ENCODE peak calls at places on chromosomes 3 and 15, in eight cellular contexts. K, Q, B, J, R, G, W and Z are unnamed samples.

GRCh38 chr3:37255990-37256308 is 81.6 kb upstream of the LRRFIP2 start:
- DNase-seq in G (peak), R (peak), Q (no peak), W (no peak), B (no peak), J (no peak), K (no peak), Z (no peak)

GRCh38 chr3:72401005-72401404 is 447.2 kb downstream of the SHQ1 start:
- DNase-seq in K (no peak), B (no peak), Q (no peak), J (no peak), W (no peak), R (peak), G (no peak), Z (no peak)

GRCh38 chr3:170496868-170497140 is 78.1 kb downstream of the CLDN11 start:
- DNase-seq in R (no peak), G (no peak), Q (no peak), K (no peak), W (no peak), J (no peak), B (no peak), Z (no peak)

GRCh38 chr3:72907851-72908620 is 20.2 kb downstream of the GXYLT2 start:
- DNase-seq in W (no peak), Q (peak), K (no peak), J (no peak), B (no peak), R (peak), G (no peak), Z (peak)

GRCh38 chr3:16311960-16312451 is 47.0 kb downstream of the OXNAD1 start:
- DNase-seq in B (no peak), G (no peak), J (no peak), Q (no peak), W (no peak), K (no peak), R (peak), Z (no peak)

GRCh38 chr15:90287096-90287495 is 21.6 kb downstream of the NGRN start:
- DNase-seq in Q (no peak), J (no peak), G (no peak), K (no peak), B (no peak), W (no peak), R (no peak), Z (no peak)

GRCh38 chr3:105944281-105944680 is 75.5 kb upstream of the CBLB start:
- DNase-seq in J (no peak), K (no peak), Q (no peak), R (peak), B (no peak), W (no peak), G (no peak), Z (no peak)

GRCh38 chr3:186254676-186255665 is 107.1 kb downstream of the DGKG start:
- DNase-seq in W (no peak), R (no peak), Q (no peak), K (no peak), G (no peak), J (no peak), B (no peak), Z (no peak)

GRCh38 chr3:193822492-193823220 is 229.6 kb downstream of the OPA1 start:
- DNase-seq in W (no peak), B (no peak), R (peak), K (no peak), J (no peak), Q (no peak), G (no peak), Z (no peak)

GRCh38 chr15:90845201-90845949 is 23.0 kb upstream of the FURIN start:
- DNase-seq in J (no peak), K (no peak), R (peak), Q (peak), G (peak), W (peak), B (no peak), Z (peak)

GRCh38 chr15:40807888-40808194 is 568 bp upstream of the DNAJC17 start:
- DNase-seq in G (no peak), W (no peak), B (no peak), K (no peak), Q (no peak), J (no peak), R (no peak), Z (no peak)

GRCh38 chr15:40803688-40804087 is 3.2 kb upstream of the ZFYVE19 start:
- DNase-seq in W (no peak), G (no peak), J (no peak), Q (no peak), B (no peak), K (no peak), R (no peak), Z (no peak)

GRCh38 chr15:40806672-40807027 is 239 bp upstream of the ZFYVE19 start:
- DNase-seq in J (no peak), G (no peak), Q (no peak), B (no peak), R (no peak), K (no peak), W (no peak), Z (no peak)

GRCh38 chr15:40809051-40809450 is 1.8 kb upstream of the DNAJC17 start:
- DNase-seq in W (no peak), Q (no peak), J (no peak), B (no peak), G (no peak), K (no peak), R (no peak), Z (no peak)

GRCh38 chr15:40807028-40807887 is at the start of the genes DNAJC17 and ZFYVE19:
- DNase-seq in Q (peak), B (peak), J (peak), R (peak), W (peak), K (peak), G (peak), Z (peak)
- TF ChIP-seq CTCF in Q (no peak), B (no peak), J (no peak), R (no peak), W (no peak), K (peak), G (no peak), Z (peak)

GRCh38 chr15:57761562-57761961 is 55.0 kb downstream of the POLR2M start:
- DNase-seq in J (no peak), R (no peak), K (no peak), G (no peak), W (no peak), Q (no peak), B (no peak), Z (no peak)

GRCh38 chr15:57767526-57767925 is 61.0 kb downstream of the POLR2M start:
- DNase-seq in Q (no peak), G (no peak), K (no peak), R (no peak), J (no peak), B (no peak), W (no peak), Z (no peak)

GRCh38 chr15:57758556-57758955 is 52.0 kb downstream of the POLR2M start:
- DNase-seq in W (no peak), K (no peak), G (no peak), R (no peak), B (no peak), Q (no peak), J (no peak), Z (peak)

GRCh38 chr15:57762302-57762701 is 55.8 kb downstream of the POLR2M start:
- DNase-seq in J (no peak), R (no peak), G (no peak), B (no peak), Q (no peak), K (no peak), W (no peak), Z (no peak)
- TF ChIP-seq CTCF in J (peak), R (peak), G (peak), B (no peak), Q (no peak), K (no peak), W (no peak), Z (no peak)

DNA sequence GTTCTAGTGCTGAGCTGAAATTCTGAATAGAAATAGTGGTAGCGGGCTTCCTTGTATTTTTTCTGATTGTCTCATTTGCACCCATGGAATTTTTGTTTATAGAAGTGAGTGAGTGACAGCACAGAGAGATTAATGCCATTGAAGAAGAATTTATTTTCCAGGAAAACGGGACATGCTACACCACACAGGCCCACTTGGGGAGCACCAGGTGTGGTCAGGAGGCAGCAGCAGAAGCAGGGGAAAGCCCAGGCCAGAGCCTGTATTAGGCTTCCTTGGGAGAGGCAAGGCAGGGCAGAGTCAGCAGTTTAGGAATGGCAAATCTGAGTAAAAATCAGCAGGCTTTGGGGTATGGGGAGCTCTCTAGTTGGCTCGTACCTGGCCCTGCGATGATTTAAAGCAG is 88.4 kb upstream of the ATP11B start:
- DNase-seq in W (no peak), G (no peak), Q (no peak), J (peak), B (no peak), R (no peak), K (no peak), Z (no peak)
- TF ChIP-seq CTCF in W (no peak), G (no peak), Q (no peak), J (no peak), B (no peak), R (no peak), K (no peak), Z (no peak)

GRCh38 chr3:85110393-85110792 is 151.6 kb downstream of the CADM2 start:
- DNase-seq in G (no peak), J (no peak), R (no peak), W (no peak), Q (no peak), K (no peak), B (no peak), Z (no peak)
- TF ChIP-seq CTCF in G (no peak), J (no peak), R (no peak), W (no peak), Q (no peak), K (no peak), B (no peak), Z (no peak)

DNA sequence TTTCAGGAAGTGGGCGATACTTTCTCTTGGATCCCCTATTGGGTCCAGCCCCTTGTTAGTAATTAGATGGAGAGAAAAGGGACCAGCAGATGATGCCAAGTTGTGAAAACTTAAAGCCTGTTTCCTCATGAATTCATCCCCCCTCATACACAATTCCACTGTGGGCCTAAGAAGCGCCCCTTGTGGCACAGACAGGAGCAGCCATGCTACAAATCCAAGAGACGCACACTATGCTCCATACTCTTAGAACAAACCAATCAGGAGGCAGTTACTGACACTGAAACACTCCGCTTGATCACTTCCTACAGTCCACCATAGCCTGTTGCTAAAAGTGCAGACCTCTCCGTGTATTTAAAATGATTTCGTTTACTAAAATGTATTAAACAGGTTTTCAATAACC is 111.3 kb upstream of the ARRDC4 start:
- DNase-seq in J (no peak), G (no peak), R (no peak), Q (no peak), K (no peak), B (no peak), W (no peak), Z (no peak)
- TF ChIP-seq CTCF in J (no peak), G (peak), R (no peak), Q (no peak), K (no peak), B (no peak), W (no peak), Z (no peak)

DNA sequence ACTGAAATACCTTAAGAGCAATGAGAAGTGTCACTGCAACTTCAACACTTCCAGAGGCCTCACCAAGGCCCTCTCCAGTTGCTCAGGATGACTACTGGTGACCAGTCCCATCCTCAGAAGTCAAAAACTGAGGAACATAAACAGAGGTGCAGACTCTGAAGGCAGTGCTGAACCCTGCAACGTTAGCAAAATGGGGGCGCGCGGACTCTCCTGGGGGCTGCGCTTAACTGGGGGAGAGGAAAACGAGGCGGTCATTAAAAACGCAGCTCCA is 945 bp downstream of the XXYLT1 start:
- DNase-seq in J (no peak), G (no peak), Q (no peak), K (no peak), B (no peak), W (no peak), R (no peak), Z (no peak)
- TF ChIP-seq CTCF in J (no peak), G (no peak), Q (no peak), K (no peak), B (no peak), W (no peak), R (no peak), Z (no peak)

DNA sequence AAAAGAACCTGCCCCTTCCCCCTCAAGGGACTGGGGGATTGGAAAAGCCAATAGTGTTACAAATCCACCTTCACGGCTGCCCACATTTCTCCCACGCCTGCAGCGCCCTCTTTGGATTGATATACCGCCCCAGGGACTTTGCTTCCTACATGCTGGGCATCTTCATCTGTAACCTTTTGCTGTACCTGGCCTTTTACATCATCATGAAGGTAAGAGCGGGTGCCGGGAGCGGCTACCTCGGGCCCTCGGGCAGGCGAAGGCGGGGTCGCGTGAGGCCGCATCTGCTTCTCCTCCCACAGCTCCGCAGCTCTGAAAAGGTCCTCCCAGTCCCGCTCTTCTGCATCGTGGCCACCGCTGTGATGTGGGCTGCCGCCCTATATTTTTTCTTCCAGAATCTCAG is 73.1 kb downstream of the USF3 start:
- DNase-seq in K (no peak), R (no peak), B (no peak), W (no peak), Q (peak), J (no peak), G (no peak), Z (no peak)
- TF ChIP-seq CTCF in K (no peak), R (peak), B (no peak), W (no peak), Q (peak), J (no peak), G (no peak), Z (no peak)